ENCODE peak calls at places on chromosomes 4 and X, in ten cellular contexts. H is fibroblast of lung; S is OCI-LY7; G is cardiac fibroblast; Z is CD8-positive, alpha-beta T cell; U is IMR-90; Y is PC-3; F is AG10803; O is fibroblast of pulmonary artery; M is NB4. Q is an unnamed sample.

GRCh38 chrX:108022491-108023089 is 22.3 kb upstream of the VSIG1 start:
- DNase-seq in H (peak; percentile 6), S (no peak), G (peak; percentile 57), Z (no peak), U (peak; percentile 5), Y (peak; percentile 61), F (no peak), O (peak; percentile 53), M (no peak), Q (no peak)

GRCh38 chr4:6333301-6334202 is 63.9 kb downstream of the WFS1 start:
- DNase-seq in H (peak; percentile 9), S (peak; percentile 39), G (peak; percentile 39), Z (no peak), U (no peak), Y (peak; percentile 28), F (no peak), O (peak; percentile 18), M (peak; percentile 36), Q (no peak)

GRCh38 chr4:169604131-169604900 is 8.1 kb downstream of the NEK1 start:
- DNase-seq in H (peak; percentile 73), S (no peak), G (peak; percentile 79), Z (no peak), U (peak; percentile 83), Y (peak; percentile 67), F (peak; percentile 74), O (peak; percentile 73), M (peak; percentile 62), Q (peak; percentile 87)

GRCh38 chrX:17768997-17769396 is 31.7 kb downstream of the SCML1 start:
- DNase-seq in H (no peak), S (no peak), G (no peak), Z (no peak), U (no peak), Y (no peak), F (no peak), O (no peak), M (no peak), Q (no peak)

GRCh38 chr4:122576261-122577188 is 44.3 kb downstream of the IL21 start:
- DNase-seq in H (peak; percentile 71), S (peak; percentile 35), G (peak; percentile 77), Z (no peak), U (peak; percentile 58), Y (peak; percentile 64), F (peak; percentile 45), O (peak; percentile 75), M (peak; percentile 46), Q (peak; percentile 60)

GRCh38 chrX:70554081-70554480 is 109.4 kb downstream of the DLG3 start:
- DNase-seq in H (peak; percentile 64), S (no peak), G (peak; percentile 53), Z (no peak), U (peak; percentile 28), Y (peak; percentile 59), F (peak; percentile 42), O (peak; percentile 54), M (peak; percentile 25), Q (peak; percentile 41)

GRCh38 chr4:3746701-3747581 is 19.2 kb upstream of the ADRA2C start:
- DNase-seq in H (no peak), S (no peak), G (no peak), Z (no peak), U (no peak), Y (no peak), F (no peak), O (no peak), M (no peak), Q (no peak)

GRCh38 chr4:40255722-40256281 is 59.0 kb downstream of the RHOH start:
- DNase-seq in H (peak; percentile 99), S (no peak), G (peak; percentile 98), Z (no peak), U (peak; percentile 99), Y (peak; percentile 88), F (peak; percentile 92), O (peak; percentile 96), M (peak; percentile 35), Q (peak; percentile 98)

GRCh38 chrX:103733017-103733416 is 22.3 kb downstream of the TMEM31 start:
- DNase-seq in H (no peak), S (no peak), G (peak; percentile 51), Z (no peak), U (no peak), Y (no peak), F (peak; percentile 15), O (no peak), M (no peak), Q (no peak)

GRCh38 chrX:137041329-137041728 is 7.5 kb upstream of the GPR101 start:
- DNase-seq in H (no peak), S (no peak), G (no peak), Z (no peak), U (no peak), Y (peak; percentile 68), F (no peak), O (no peak), M (no peak), Q (no peak)

GRCh38 chrX:120308959-120309872 is 2.0 kb downstream of the TMEM255A start:
- DNase-seq in H (peak; percentile 53), S (peak; percentile 73), G (peak; percentile 44), Z (peak; percentile 78), U (peak; percentile 14), Y (peak; percentile 77), F (peak; percentile 29), O (peak; percentile 51), M (peak; percentile 68), Q (peak; percentile 54)

GRCh38 chr4:128571747-128572146 is 237.8 kb upstream of the JADE1 start:
- DNase-seq in H (peak; percentile 96), S (no peak), G (peak; percentile 97), Z (no peak), U (peak; percentile 96), Y (peak; percentile 78), F (peak; percentile 90), O (peak; percentile 94), M (no peak), Q (peak; percentile 95)

GRCh38 chr4:139609647-139610046 is 53.6 kb upstream of the SETD7 start:
- DNase-seq in H (peak; percentile 40), S (no peak), G (peak; percentile 85), Z (no peak), U (peak; percentile 83), Y (peak; percentile 42), F (peak; percentile 24), O (peak; percentile 57), M (no peak), Q (peak; percentile 79)
- TF ChIP-seq CTCF in H (no peak), S (no peak), G (no peak), Z (no peak), U (no peak), Y (no peak), F (no peak), O (no peak), M (no peak), Q (no peak)

GRCh38 chr4:102598102-102598758 is 97.1 kb downstream of the NFKB1 start:
- DNase-seq in H (no peak), S (no peak), G (peak; percentile 45), Z (no peak), U (peak; percentile 45), Y (no peak), F (peak; percentile 38), O (peak; percentile 23), M (no peak), Q (peak; percentile 2)
- H3K4me3 ChIP-seq in H (no peak overlapping the region), S (no peak overlapping the region), G (no peak overlapping the region), Z (peak overlapping the region; percentile 7), U (no peak overlapping the region), Y (no peak overlapping the region), F (no peak overlapping the region), O (no peak overlapping the region), M (no peak overlapping the region), Q (no peak overlapping the region)

DNA sequence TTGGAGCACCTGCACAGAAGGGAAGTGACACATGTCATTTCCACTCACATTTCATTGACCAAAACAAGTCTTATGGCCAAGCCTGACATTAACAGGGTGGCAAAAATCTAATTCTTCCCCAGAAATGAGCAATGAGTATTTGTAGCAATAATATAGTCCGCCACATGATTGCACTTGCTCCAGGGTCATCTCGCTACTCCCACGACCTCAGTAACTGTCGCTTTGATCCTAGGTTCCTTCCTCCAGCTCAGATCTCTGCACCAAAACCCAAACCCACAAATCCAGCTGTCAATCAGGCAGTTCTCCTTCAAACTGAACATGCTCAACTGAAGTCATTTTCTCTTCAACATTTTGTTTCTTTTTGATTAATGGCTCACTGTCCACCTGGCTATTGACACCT is 25.2 kb upstream of the PTTG2 start:
- DNase-seq in H (no peak), S (no peak), G (no peak), Z (no peak), U (no peak), Y (no peak), F (no peak), O (no peak), M (peak; percentile 60), Q (no peak)
- TF ChIP-seq CTCF in H (no peak), S (no peak), G (no peak), Z (no peak), U (no peak), Y (no peak), F (no peak), O (no peak), M (no peak), Q (no peak)

GRCh38 chr4:153258750-153259149 is 54.5 kb downstream of the TRIM2 start:
- DNase-seq in H (no peak), S (no peak), G (no peak), Z (no peak), U (no peak), Y (no peak), F (no peak), O (no peak), M (no peak), Q (no peak)

GRCh38 chr4:153260152-153260551 is 55.9 kb downstream of the TRIM2 start:
- DNase-seq in H (no peak), S (no peak), G (no peak), Z (no peak), U (no peak), Y (no peak), F (no peak), O (no peak), M (no peak), Q (no peak)

GRCh38 chr4:153259679-153260078 is 55.4 kb downstream of the TRIM2 start:
- DNase-seq in H (no peak), S (no peak), G (no peak), Z (no peak), U (no peak), Y (no peak), F (peak; percentile 35), O (no peak), M (no peak), Q (no peak)

GRCh38 chr4:153257151-153257620 is 52.9 kb downstream of the TRIM2 start:
- DNase-seq in H (peak; percentile 53), S (no peak), G (peak; percentile 59), Z (no peak), U (peak; percentile 83), Y (no peak), F (peak; percentile 65), O (peak; percentile 57), M (no peak), Q (peak; percentile 73)

DNA sequence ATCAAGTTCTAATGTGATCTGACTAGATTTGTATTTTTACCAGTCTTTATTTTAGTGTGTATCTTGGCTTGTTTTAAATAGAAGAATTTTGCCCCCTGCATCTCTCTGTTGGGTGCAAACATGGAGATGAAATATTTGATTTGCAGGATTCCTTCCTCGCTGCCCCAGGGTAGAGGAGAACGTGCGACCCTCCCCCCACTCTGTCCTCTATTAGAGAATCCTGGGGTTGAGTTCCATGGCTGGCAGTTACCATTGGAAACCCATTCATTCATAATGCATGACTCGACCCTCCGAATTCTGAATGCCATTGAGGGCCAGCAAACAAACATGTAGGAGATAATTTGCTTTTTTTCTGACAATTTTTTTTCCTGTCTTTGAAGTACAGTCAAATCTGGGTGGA is 53.7 kb downstream of the TRIM2 start:
- DNase-seq in H (no peak), S (no peak), G (no peak), Z (no peak), U (no peak), Y (no peak), F (no peak), O (no peak), M (no peak), Q (no peak)
- H3K4me3 ChIP-seq in H (no peak overlapping the region), S (no peak overlapping the region), G (no peak overlapping the region), Z (no peak overlapping the region), U (no peak overlapping the region), Y (no peak overlapping the region), F (no peak overlapping the region), O (no peak overlapping the region), M (no peak overlapping the region), Q (peak overlapping the region; percentile 38)

GRCh38 chrX:15781964-15782711 is 8.1 kb upstream of the ZRSR2 start:
- DNase-seq in H (no peak), S (peak; percentile 11), G (no peak), Z (no peak), U (no peak), Y (no peak), F (peak; percentile 2), O (no peak), M (no peak), Q (no peak)
- TF ChIP-seq CTCF in H (no peak), S (peak; percentile 17), G (no peak), Z (no peak), U (no peak), Y (no peak), F (no peak), O (no peak), M (no peak), Q (no peak)

Q was measured in astrocyte of the spinal cord.